ENCODE peak calls at places on chromosomes 6 and 20, in four cellular contexts. R is lower lobe of right lung, A is COR-L47, U is kidney tubule cell. J is an unnamed sample.

GRCh38 chr6:136083540-136083939 is 166.6 kb downstream of the MTFR2 start:
- DNase-seq in R (no peak), A (no peak), U (no peak), J (no peak)

GRCh38 chr6:6332240-6332639 is 11.8 kb upstream of the F13A1 start:
- DNase-seq in R (no peak), A (no peak), U (peak), J (no peak)

GRCh38 chr6:69768664-69769063 is 28.1 kb downstream of the LMBRD1 start:
- DNase-seq in R (no peak), A (no peak), U (no peak), J (peak)

GRCh38 chr6:115323001-115323400 is 737.7 kb downstream of the FRK start:
- DNase-seq in R (no peak), A (no peak), U (no peak), J (no peak)

GRCh38 chr6:70166088-70166958 is 136.6 kb downstream of the COL9A1 start:
- DNase-seq in R (peak), A (peak), U (peak), J (peak)

GRCh38 chr6:44074383-44075136 is 52.7 kb downstream of the MRPL14 start:
- DNase-seq in R (peak), A (no peak), U (peak), J (peak)

GRCh38 chr6:11120273-11121005 is 8.9 kb upstream of the ERVFRD-1 start:
- DNase-seq in R (no peak), A (peak), U (peak), J (no peak)

GRCh38 chr6:143196525-143197225 is 136.0 kb downstream of the AIG1 start:
- DNase-seq in R (no peak), A (no peak), U (peak), J (no peak)

GRCh38 chr20:64152906-64153305 is 11.3 kb upstream of the MYT1 start:
- DNase-seq in R (peak), A (peak), U (no peak), J (no peak)

GRCh38 chr6:145036848-145037567 is 698.3 kb downstream of the EPM2A start:
- DNase-seq in R (no peak), A (no peak), U (peak), J (no peak)

GRCh38 chr6:16158943-16159557 is 30.2 kb downstream of the MYLIP start:
- DNase-seq in R (no peak), A (no peak), U (no peak), J (no peak)

GRCh38 chr6:153994004-153994403 is 45.0 kb upstream of the OPRM1 start:
- DNase-seq in R (no peak), A (no peak), U (no peak), J (no peak)

GRCh38 chr6:65787787-65788186 is 80.8 kb upstream of the EYS start:
- DNase-seq in R (no peak), A (no peak), U (no peak), J (no peak)

GRCh38 chr6:33746036-33746600 is 587 bp downstream of the IP6K3 start:
- DNase-seq in R (no peak), A (no peak), U (peak), J (peak)

GRCh38 chr20:47606414-47607207 is 104.9 kb downstream of the NCOA3 start:
- DNase-seq in R (no peak), A (no peak), U (no peak), J (no peak)

GRCh38 chr20:45779011-45779915 is 12.4 kb downstream of the WFDC3 start:
- DNase-seq in R (peak), A (no peak), U (peak), J (peak)